ENCODE peak calls at places on chromosomes 16 and 17, in four cellular contexts. B is natural killer cell, G is colonic mucosa, T is GM10248. X is an unnamed sample.

GRCh38 chr16:56871172-56871593 is 6.2 kb downstream of the SLC12A3 start:
- DNase-seq in B (no peak), G (peak; percentile 56), T (peak; percentile 73), X (no peak)

GRCh38 chr16:89341697-89342694 is 124.5 kb downstream of the ZNF778 start:
- DNase-seq in B (no peak), G (no peak), T (no peak), X (no peak)

GRCh38 chr17:82782657-82783207 is 30.9 kb downstream of the TBCD start:
- DNase-seq in B (no peak), G (no peak), T (no peak), X (no peak)

GRCh38 chr17:51035436-51035835 is 85.2 kb downstream of the SPAG9 start:
- DNase-seq in B (no peak), G (no peak), T (no peak), X (no peak)

GRCh38 chr17:47119746-47120520 is 69.2 kb downstream of the CDC27 start:
- DNase-seq in B (no peak), G (no peak), T (no peak), X (no peak)

GRCh38 chr17:43384476-43384862 is 14.3 kb upstream of the ARL4D start:
- DNase-seq in B (no peak), G (peak; percentile 49), T (no peak), X (no peak)

GRCh38 chr16:24689128-24689527 is 40.3 kb upstream of the TNRC6A start:
- DNase-seq in B (no peak), G (no peak), T (peak; percentile 32), X (no peak)

GRCh38 chr16:57838161-57838560 is 35.9 kb upstream of the KIFC3 start:
- DNase-seq in B (no peak), G (no peak), T (no peak), X (no peak)

GRCh38 chr17:30920282-30920681 is 1.5 kb upstream of the ADAP2 start:
- DNase-seq in B (no peak), G (no peak), T (no peak), X (no peak)

GRCh38 chr16:10675221-10675620 is 19.5 kb downstream of the TEKT5 start:
- DNase-seq in B (no peak), G (no peak), T (no peak), X (no peak)

GRCh38 chr16:56352351-56353053 is 72.8 kb downstream of the AMFR start:
- DNase-seq in B (no peak), G (no peak), T (no peak), X (no peak)

GRCh38 chr16:59212492-59213024 is 478.4 kb upstream of the GOT2 start:
- DNase-seq in B (no peak), G (no peak), T (no peak), X (no peak)

GRCh38 chr17:1552911-1553310 is 9.7 kb downstream of the PITPNA start:
- DNase-seq in B (no peak), G (no peak), T (peak; percentile 57), X (no peak)

GRCh38 chr17:76382305-76382802 is 2.1 kb upstream of the SPHK1 start:
- DNase-seq in B (no peak), G (no peak), T (no peak), X (no peak)

GRCh38 chr16:26197707-26198106 is 505.9 kb downstream of the HS3ST4 start:
- DNase-seq in B (no peak), G (no peak), T (no peak), X (no peak)

GRCh38 chr17:3943240-3943891 is 20.9 kb downstream of the ATP2A3 start:
- DNase-seq in B (no peak), G (no peak), T (no peak), X (no peak)

GRCh38 chr16:50884066-50884860 is 142.4 kb downstream of the CYLD start:
- DNase-seq in B (peak; percentile 21), G (no peak), T (peak; percentile 57), X (no peak)

GRCh38 chr16:85751665-85752501 is 987 bp upstream of the C16orf74 start:
- DNase-seq in B (no peak), G (no peak), T (no peak), X (no peak)

GRCh38 chr16:85754403-85754802 is 3.5 kb upstream of the C16orf74 start:
- DNase-seq in B (no peak), G (no peak), T (no peak), X (no peak)

GRCh38 chr16:85753976-85754375 is 3.1 kb upstream of the C16orf74 start:
- DNase-seq in B (no peak), G (no peak), T (no peak), X (no peak)

GRCh38 chr16:85753559-85753958 is 2.7 kb upstream of the C16orf74 start:
- DNase-seq in B (no peak), G (no peak), T (no peak), X (no peak)

GRCh38 chr16:85752511-85753420 is 1.9 kb upstream of the C16orf74 start:
- DNase-seq in B (no peak), G (no peak), T (no peak), X (no peak)
- TF ChIP-seq CTCF in B (no peak), G (no peak), T (no peak), X (no peak)

GRCh38 chr17:78798695-78799559 is 16.9 kb upstream of the CYTH1 start:
- DNase-seq in B (no peak), G (no peak), T (peak; percentile 65), X (no peak)
- TF ChIP-seq CTCF in B (peak; percentile 59), G (no peak), T (peak; percentile 41), X (peak; percentile 33)

GRCh38 chr17:69609495-69610315 is 195.2 kb downstream of the MAP2K6 start:
- DNase-seq in B (no peak), G (peak; percentile 19), T (no peak), X (no peak)
- TF ChIP-seq CTCF in B (no peak), G (peak; percentile 46), T (peak; percentile 43), X (peak; percentile 64)

GRCh38 chr16:20743591-20743990 is 2.0 kb upstream of the THUMPD1 start:
- DNase-seq in B (no peak), G (no peak), T (no peak), X (no peak)

GRCh38 chr16:20741555-20742285 is at the start of gene THUMPD1:
- DNase-seq in B (peak; percentile 96), G (peak; percentile 99), T (peak; percentile 98), X (peak; percentile 98)

GRCh38 chr16:20744922-20745440 is 3.4 kb upstream of the THUMPD1 start:
- DNase-seq in B (no peak), G (no peak), T (no peak), X (no peak)

GRCh38 chr16:20740901-20741491 is 622 bp downstream of the THUMPD1 start:
- DNase-seq in B (peak; percentile 91), G (peak; percentile 93), T (peak; percentile 94), X (peak; percentile 67)

DNA sequence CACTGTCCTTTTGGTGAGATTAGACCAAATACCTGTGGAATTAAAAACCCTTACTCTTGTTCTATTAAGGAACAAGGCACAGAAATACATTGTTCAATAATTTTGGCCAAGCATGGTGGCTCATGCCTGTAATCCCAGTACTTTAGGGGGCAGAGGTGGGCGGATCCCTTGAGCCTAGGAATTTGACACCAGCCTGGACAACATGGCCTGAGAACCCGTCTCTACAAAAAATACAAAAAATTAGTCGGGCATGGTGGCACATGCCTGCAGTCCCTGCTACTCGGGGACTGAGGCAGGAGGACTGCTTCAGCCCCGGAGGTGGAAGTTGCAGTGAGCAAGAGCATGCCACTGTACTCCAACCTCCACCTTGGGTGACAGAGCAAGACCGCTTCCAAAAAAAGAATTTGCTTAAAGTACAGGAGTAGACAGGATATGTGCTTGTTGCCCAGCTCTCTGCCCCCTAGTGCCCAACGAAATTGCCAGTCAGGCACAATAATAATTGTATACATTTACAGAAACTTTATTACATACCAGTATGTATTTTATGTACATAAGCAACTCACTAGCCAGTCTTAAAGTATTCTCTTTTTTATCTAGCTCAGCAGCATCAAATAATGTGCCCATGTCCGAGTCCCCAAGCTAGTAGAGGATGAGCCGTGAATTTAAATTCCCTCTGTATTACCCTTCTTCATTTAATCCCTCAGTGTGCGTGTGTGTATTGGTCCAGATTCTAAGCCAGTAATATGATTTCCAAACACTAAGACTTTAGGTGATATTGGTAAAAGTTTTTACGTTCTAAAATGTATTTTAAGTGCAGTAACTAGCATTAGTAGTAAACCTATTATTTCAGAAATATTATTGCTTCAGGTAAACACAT is 1.4 kb downstream of the THUMPD1 start:
- DNase-seq in B (no peak), G (peak; percentile 33), T (peak; percentile 11), X (no peak)
- TF ChIP-seq CTCF in B (peak; percentile 14), G (peak; percentile 41), T (peak; percentile 30), X (peak; percentile 45)

DNA sequence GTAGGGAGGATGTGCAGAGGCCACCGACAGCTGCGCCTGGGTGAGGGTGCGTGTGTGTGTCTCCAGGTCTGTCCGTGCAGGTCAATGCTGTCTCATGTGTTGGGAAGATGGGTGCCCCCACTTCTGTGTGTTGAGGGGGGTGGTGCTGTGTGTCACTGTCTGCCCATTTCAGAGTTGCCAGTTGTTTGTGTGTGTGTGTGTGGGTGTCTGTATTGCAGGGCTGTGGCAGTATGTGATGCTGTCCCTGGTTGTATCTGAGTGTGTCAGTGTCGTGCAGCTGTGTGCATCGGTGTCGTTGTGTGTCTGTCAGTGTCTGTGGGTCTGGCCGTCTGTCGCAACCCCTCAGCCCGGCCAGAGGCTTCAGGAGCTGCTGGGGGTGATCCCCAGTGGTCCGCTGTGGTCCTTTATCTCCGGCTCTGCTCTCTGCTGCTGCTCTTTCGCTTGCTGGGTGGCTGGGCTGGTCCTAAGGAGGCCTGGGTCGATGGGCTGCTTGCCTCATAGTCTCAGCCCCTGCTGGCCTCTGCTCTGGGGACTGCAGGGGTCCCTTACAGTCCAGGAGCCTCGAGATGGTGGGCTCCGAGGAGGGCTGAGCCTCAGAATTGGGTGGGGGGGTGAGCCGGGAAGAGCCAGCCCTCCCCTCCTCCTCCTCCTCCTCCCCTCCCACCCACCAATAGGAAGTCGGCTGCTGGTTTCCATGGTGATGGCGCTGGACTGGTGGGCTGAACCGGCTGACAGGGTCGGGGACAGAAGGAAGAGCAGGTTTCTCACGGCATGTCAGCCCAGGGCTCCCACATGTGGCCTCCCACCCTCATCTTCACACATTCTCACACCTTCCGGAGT is at the start of gene TSPOAP1:
- DNase-seq in B (peak; percentile 68), G (no peak), T (peak; percentile 75), X (peak; percentile 88)
- TF ChIP-seq CTCF in B (no peak), G (no peak), T (no peak), X (no peak)

GRCh38 chr17:67007266-67007665 is 37.1 kb upstream of the CACNG1 start:
- DNase-seq in B (no peak), G (no peak), T (no peak), X (no peak)
- TF ChIP-seq CTCF in B (no peak), G (no peak), T (no peak), X (no peak)

DNA sequence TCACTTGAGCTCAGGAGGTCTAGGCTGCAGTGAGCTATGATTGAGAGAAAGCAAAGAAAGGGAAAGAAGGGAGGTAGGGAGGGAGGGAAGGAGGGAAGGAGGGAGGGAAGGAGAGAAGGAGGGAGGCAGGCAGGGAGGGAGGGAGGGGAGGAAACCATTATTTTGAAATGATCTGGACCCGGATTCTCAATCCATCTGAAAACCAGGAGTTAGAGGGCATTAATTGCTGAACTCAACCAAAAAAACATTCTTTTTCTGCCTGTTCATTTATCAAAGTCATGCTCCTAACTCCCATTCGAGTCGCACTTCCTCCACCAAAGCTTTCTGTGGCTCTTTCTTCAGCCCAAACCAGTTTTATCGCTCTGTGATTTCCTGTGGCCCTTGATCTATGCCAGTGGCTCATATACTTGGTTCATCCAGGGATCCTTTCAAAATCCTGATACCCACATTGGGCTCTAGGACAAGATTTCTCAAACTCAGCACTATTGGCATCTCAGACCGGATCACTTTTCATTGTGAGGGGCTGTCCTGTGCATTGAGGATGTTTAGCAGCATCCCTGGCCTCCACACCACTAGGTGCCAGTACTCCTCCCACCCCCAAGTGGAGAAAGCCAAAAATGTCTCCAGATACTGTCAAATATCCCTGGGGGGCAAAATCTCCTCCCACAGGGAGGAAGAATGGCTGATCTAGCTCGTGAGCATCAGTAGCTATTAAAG is 38.2 kb downstream of the CMTM4 start:
- DNase-seq in B (no peak), G (no peak), T (no peak), X (no peak)
- TF ChIP-seq CTCF in B (no peak), G (no peak), T (no peak), X (no peak)